ENCODE peak calls at places on chromosomes 3 and 15, in five cellular contexts. K is spleen; S is activated B cell treated with CpG ODN at 0.5 μM for 24 hours; M is CD8-positive, alpha-beta T cell; J is kidney epithelial cell. F is an unnamed sample.

GRCh38 chr3:27342279-27342678 is 26.9 kb downstream of the NEK10 start:
- DNase-seq in K (no peak), S (no peak), M (no peak), J (no peak), F (no peak)

GRCh38 chr3:41244620-41245336 is 45.5 kb downstream of the CTNNB1 start:
- DNase-seq in K (no peak), S (no peak), M (no peak), J (no peak), F (no peak)

GRCh38 chr3:27326211-27326948 is 42.8 kb downstream of the NEK10 start:
- DNase-seq in K (no peak), S (no peak), M (no peak), J (no peak), F (no peak)

GRCh38 chr3:115040673-115041286 is 106.3 kb downstream of the ZBTB20 start:
- DNase-seq in K (no peak), S (no peak), M (no peak), J (no peak), F (peak; percentile 21)

GRCh38 chr3:194496217-194496881 is 9.5 kb upstream of the ATP13A3 start:
- DNase-seq in K (no peak), S (no peak), M (peak; percentile 19), J (no peak), F (no peak)

GRCh38 chr3:178076718-178077117 is 459.5 kb upstream of the KCNMB2 start:
- DNase-seq in K (no peak), S (no peak), M (no peak), J (no peak), F (no peak)

GRCh38 chr3:122681294-122682015 is 816 bp downstream of the PARP14 start:
- DNase-seq in K (peak; percentile 79), S (no peak), M (peak; percentile 51), J (no peak), F (no peak)

GRCh38 chr15:60592386-60593339 is 113.7 kb upstream of the ICE2 start:
- DNase-seq in K (peak; percentile 96), S (peak; percentile 62), M (peak; percentile 91), J (no peak), F (peak; percentile 85)

GRCh38 chr3:169382309-169382708 is 281.2 kb downstream of the MECOM start:
- DNase-seq in K (no peak), S (no peak), M (no peak), J (no peak), F (no peak)

GRCh38 chr3:127790580-127791183 is 31.6 kb downstream of the MGLL start:
- DNase-seq in K (peak; percentile 64), S (no peak), M (no peak), J (no peak), F (no peak)

GRCh38 chr3:127790009-127790533 is 32.2 kb downstream of the MGLL start:
- DNase-seq in K (peak; percentile 24), S (no peak), M (no peak), J (no peak), F (no peak)

GRCh38 chr3:127792664-127793292 is 29.5 kb downstream of the MGLL start:
- DNase-seq in K (peak; percentile 33), S (no peak), M (no peak), J (peak; percentile 78), F (no peak)

GRCh38 chr3:127789051-127789450 is 33.3 kb downstream of the MGLL start:
- DNase-seq in K (peak; percentile 33), S (no peak), M (no peak), J (no peak), F (no peak)

GRCh38 chr3:127791221-127791913 is 30.9 kb downstream of the MGLL start:
- DNase-seq in K (peak; percentile 63), S (no peak), M (no peak), J (peak; percentile 41), F (no peak)
- TF ChIP-seq CTCF in K (no peak), S (no peak), M (no peak), J (peak; percentile 36), F (no peak)

GRCh38 chr3:182673336-182673735 is 120.0 kb upstream of the ATP11B start:
- DNase-seq in K (no peak), S (no peak), M (no peak), J (no peak), F (no peak)
- TF ChIP-seq CTCF in K (no peak), S (no peak), M (no peak), J (no peak), F (no peak)

GRCh38 chr3:23594066-23594465 is 211.7 kb upstream of the UBE2E1 start:
- DNase-seq in K (no peak), S (no peak), M (no peak), J (no peak), F (no peak)

GRCh38 chr3:23592961-23593931 is 212.5 kb upstream of the UBE2E1 start:
- DNase-seq in K (no peak), S (no peak), M (no peak), J (no peak), F (no peak)

GRCh38 chr3:23591374-23591773 is 214.4 kb upstream of the UBE2E1 start:
- DNase-seq in K (no peak), S (no peak), M (no peak), J (no peak), F (no peak)

GRCh38 chr3:23590874-23591273 is 214.9 kb upstream of the UBE2E1 start:
- DNase-seq in K (no peak), S (no peak), M (no peak), J (no peak), F (no peak)

GRCh38 chr3:23594897-23595670 is 210.7 kb upstream of the UBE2E1 start:
- DNase-seq in K (no peak), S (no peak), M (no peak), J (no peak), F (no peak)
- TF ChIP-seq CTCF in K (no peak), S (no peak), M (no peak), J (no peak), F (no peak)

GRCh38 chr15:73460662-73461061 is 17.7 kb downstream of the REC114 start:
- DNase-seq in K (no peak), S (no peak), M (no peak), J (no peak), F (no peak)

GRCh38 chr15:73467758-73468157 is 24.8 kb downstream of the REC114 start:
- DNase-seq in K (no peak), S (no peak), M (no peak), J (no peak), F (no peak)

DNA sequence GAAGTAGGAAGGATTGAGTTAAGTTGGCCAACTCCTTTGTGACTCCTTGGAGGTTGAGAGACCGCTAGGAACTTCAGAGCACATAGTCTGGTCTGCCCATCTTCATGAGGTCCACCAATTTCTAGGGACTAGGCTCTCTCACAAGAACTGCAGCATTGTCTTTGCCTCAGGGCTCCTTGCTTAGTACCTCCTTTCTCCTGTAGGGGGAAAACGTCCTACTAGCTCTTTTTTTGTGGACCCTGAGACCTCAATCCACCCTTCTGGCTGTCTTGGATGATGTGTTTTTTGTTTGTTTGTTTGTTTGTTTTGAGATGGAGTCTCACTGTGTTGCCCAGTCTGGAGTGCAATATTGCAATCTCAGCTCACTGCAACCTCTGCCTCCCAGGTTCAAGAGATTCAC is 21.6 kb downstream of the REC114 start:
- DNase-seq in K (no peak), S (no peak), M (no peak), J (no peak), F (no peak)
- TF ChIP-seq CTCF in K (no peak), S (no peak), M (no peak), J (peak; percentile 14), F (no peak)

GRCh38 chr3:33392144-33392543 is 48.1 kb downstream of the UBP1 start:
- DNase-seq in K (no peak), S (no peak), M (no peak), J (no peak), F (no peak)
- TF ChIP-seq CTCF in K (no peak), S (no peak), M (no peak), J (no peak), F (no peak)

F was measured in CD4-positive, alpha-beta T cell.